ENCODE peak calls at places on chromosomes 2 and 18, in six cellular contexts. X is H1, O is HCT116, W is K562, H is HepG2, P is GM12878. N is an unnamed sample.

GRCh38 chr2:3633089-3633981 is 24.7 kb upstream of the ALLC start:
- DNase-seq in X (peak), O (no peak), W (no peak), H (no peak), P (no peak), N (no peak)

GRCh38 chr2:68438455-68439303 is 28.4 kb downstream of the FBXO48 start:
- DNase-seq in X (no peak), O (no peak), W (no peak), H (no peak), P (no peak), N (no peak)

GRCh38 chr2:217899231-217900009 is 103.4 kb downstream of the TNS1 start:
- DNase-seq in X (peak), O (peak), W (peak), H (peak), P (no peak), N (peak)

GRCh38 chr2:74876081-74876886 is 42.4 kb downstream of the HK2 start:
- DNase-seq in X (peak), O (no peak), W (peak), H (peak), P (peak), N (peak)

GRCh38 chr2:143051480-143051879 is 77.7 kb upstream of the ARHGAP15 start:
- DNase-seq in X (no peak), O (no peak), W (no peak), H (no peak), P (no peak), N (no peak)

GRCh38 chr2:187504312-187504921 is 49.8 kb downstream of the TFPI start:
- DNase-seq in X (no peak), O (no peak), W (peak), H (no peak), P (no peak), N (no peak)

GRCh38 chr2:69017080-69017479 is 4.1 kb downstream of the ANTXR1 start:
- DNase-seq in X (no peak), O (no peak), W (peak), H (no peak), P (no peak), N (no peak)

GRCh38 chr2:216445489-216445888 is 33.2 kb downstream of the SMARCAL1 start:
- DNase-seq in X (no peak), O (no peak), W (no peak), H (no peak), P (no peak), N (no peak)

GRCh38 chr18:44898536-44898935 is 217.8 kb downstream of the SETBP1 start:
- DNase-seq in X (no peak), O (no peak), W (no peak), H (no peak), P (no peak), N (no peak)

GRCh38 chr18:76496200-76496890 is 1.3 kb upstream of the ZNF516 start:
- DNase-seq in X (peak), O (no peak), W (peak), H (peak), P (no peak), N (no peak)

GRCh38 chr2:241064802-241065354 is 37.2 kb downstream of the MTERF4 start:
- DNase-seq in X (no peak), O (no peak), W (no peak), H (no peak), P (no peak), N (no peak)

GRCh38 chr2:240337028-240337427 is 98.4 kb upstream of the GPC1 start:
- DNase-seq in X (no peak), O (no peak), W (no peak), H (no peak), P (no peak), N (no peak)

GRCh38 chr18:36672437-36673344 is 156.1 kb downstream of the TPGS2 start:
- DNase-seq in X (no peak), O (no peak), W (no peak), H (no peak), P (no peak), N (no peak)

GRCh38 chr2:73588177-73588576 is 54.0 kb downstream of the NAT8 start:
- DNase-seq in X (no peak), O (no peak), W (peak), H (no peak), P (no peak), N (no peak)

GRCh38 chr2:189086710-189087109 is 92.9 kb downstream of the COL5A2 start:
- DNase-seq in X (no peak), O (no peak), W (no peak), H (no peak), P (no peak), N (no peak)

GRCh38 chr18:12520442-12520992 is 112.8 kb downstream of the PRELID3A start:
- DNase-seq in X (no peak), O (no peak), W (no peak), H (no peak), P (no peak), N (no peak)

GRCh38 chr18:48136051-48136543 is 205.6 kb upstream of the SMAD2 start:
- DNase-seq in X (no peak), O (no peak), W (no peak), H (no peak), P (no peak), N (no peak)

GRCh38 chr18:31744661-31745060 is 16.0 kb downstream of the SLC25A52 start:
- DNase-seq in X (no peak), O (no peak), W (no peak), H (no peak), P (no peak), N (peak)

GRCh38 chr2:190340369-190340768 is 3.0 kb upstream of the INPP1 start:
- DNase-seq in X (peak), O (peak), W (peak), H (peak), P (no peak), N (peak)

GRCh38 chr18:3511980-3512379 is 62.0 kb downstream of the TGIF1 start:
- DNase-seq in X (no peak), O (no peak), W (peak), H (no peak), P (no peak), N (no peak)

GRCh38 chr2:172859821-172860707 is 124.4 kb downstream of the RAPGEF4 start:
- DNase-seq in X (no peak), O (no peak), W (no peak), H (no peak), P (no peak), N (no peak)

GRCh38 chr2:23900133-23900926 is 26.6 kb downstream of the ATAD2B start:
- DNase-seq in X (no peak), O (peak), W (peak), H (no peak), P (no peak), N (no peak)

GRCh38 chr2:108199726-108200125 is 40.0 kb upstream of the SULT1C3 start:
- DNase-seq in X (no peak), O (no peak), W (no peak), H (peak), P (no peak), N (no peak)

GRCh38 chr2:85789271-85789670 is 35.5 kb downstream of the ATOH8 start:
- DNase-seq in X (no peak), O (no peak), W (no peak), H (no peak), P (no peak), N (no peak)

GRCh38 chr2:240208631-240209211 is 68.3 kb upstream of the OTOS start:
- DNase-seq in X (no peak), O (no peak), W (no peak), H (no peak), P (no peak), N (no peak)

GRCh38 chr2:111071480-111072143 is 49.1 kb upstream of the BCL2L11 start:
- DNase-seq in X (no peak), O (no peak), W (no peak), H (no peak), P (peak), N (no peak)

GRCh38 chr2:158124896-158125295 is 23.2 kb downstream of the UPP2 start:
- DNase-seq in X (no peak), O (no peak), W (no peak), H (no peak), P (no peak), N (no peak)

GRCh38 chr2:158128168-158128973 is 26.7 kb downstream of the UPP2 start:
- DNase-seq in X (no peak), O (no peak), W (no peak), H (peak), P (no peak), N (no peak)

GRCh38 chr2:158125756-158126498 is 24.3 kb downstream of the UPP2 start:
- DNase-seq in X (no peak), O (no peak), W (no peak), H (no peak), P (no peak), N (peak)

GRCh38 chr2:158129037-158129436 is 27.4 kb downstream of the UPP2 start:
- DNase-seq in X (no peak), O (no peak), W (no peak), H (no peak), P (no peak), N (no peak)

GRCh38 chr2:158127380-158127804 is 25.7 kb downstream of the UPP2 start:
- DNase-seq in X (no peak), O (no peak), W (no peak), H (peak), P (no peak), N (no peak)
- H3K9ac ChIP-seq in X (no peak), O (no peak), W (no peak), H (no peak), P (no peak), N (no peak)

DNA sequence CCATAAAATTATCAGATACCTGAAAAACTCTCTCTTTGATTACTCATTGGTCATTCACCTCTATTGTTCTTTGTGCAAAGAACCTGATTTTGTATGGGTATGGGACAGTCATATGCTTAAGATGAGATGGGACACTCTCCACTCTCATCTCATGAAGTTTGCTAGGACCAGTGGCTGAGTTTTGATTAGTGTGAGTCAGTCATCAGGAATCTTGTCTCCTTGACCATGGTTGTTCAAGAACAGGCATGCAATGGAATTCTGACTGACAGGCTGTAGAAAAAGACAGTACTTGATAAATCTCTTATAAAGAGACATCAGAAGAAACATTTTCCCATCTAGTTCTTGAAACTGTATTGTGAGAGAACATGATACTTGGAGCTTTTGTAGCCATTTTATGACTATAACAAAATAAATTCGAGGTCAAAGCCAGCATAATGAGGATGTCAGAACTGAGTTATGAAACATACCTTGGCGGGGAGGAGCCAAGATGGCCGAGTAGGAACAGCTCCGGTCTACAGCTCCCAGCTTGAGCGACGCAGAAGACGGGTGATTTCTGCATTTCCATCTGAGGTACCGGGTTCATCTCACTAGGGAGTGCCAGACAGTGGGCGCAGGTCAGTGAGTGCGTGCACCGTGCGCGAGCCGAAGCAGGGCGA is 367.0 kb downstream of the NR4A2 start:
- DNase-seq in X (no peak), O (no peak), W (peak), H (no peak), P (no peak), N (no peak)
- H3K4me3 ChIP-seq in X (no peak), O (no peak), W (peak), H (no peak), P (no peak), N (peak)

GRCh38 chr2:158121252-158121651 is 19.6 kb downstream of the UPP2 start:
- DNase-seq in X (no peak), O (no peak), W (no peak), H (no peak), P (no peak), N (no peak)

GRCh38 chr2:158120102-158120501 is 18.4 kb downstream of the UPP2 start:
- DNase-seq in X (no peak), O (no peak), W (no peak), H (no peak), P (no peak), N (no peak)

GRCh38 chr2:158115202-158115783 is 13.6 kb downstream of the UPP2 start:
- DNase-seq in X (no peak), O (no peak), W (no peak), H (no peak), P (no peak), N (no peak)

DNA sequence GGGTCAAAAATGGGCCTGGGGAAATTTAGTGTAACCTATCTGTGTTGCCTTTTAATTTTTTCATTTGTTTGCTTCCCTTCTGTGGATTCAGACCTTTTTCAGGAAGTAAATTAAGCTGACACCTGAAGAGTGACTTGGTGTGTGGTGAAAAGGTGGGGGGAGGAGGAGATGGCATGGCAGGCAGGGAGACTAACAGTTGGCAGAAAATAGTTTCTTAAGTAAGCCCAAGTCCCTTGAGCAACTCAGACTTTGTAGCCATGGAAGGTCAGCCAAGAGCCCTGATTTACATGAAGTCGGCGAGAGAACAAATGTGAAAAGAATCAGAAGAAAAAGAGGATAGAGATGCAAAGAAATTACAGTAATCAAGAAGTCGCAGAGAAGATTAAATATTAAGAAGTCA is 19.0 kb downstream of the UPP2 start:
- DNase-seq in X (no peak), O (no peak), W (no peak), H (no peak), P (no peak), N (no peak)
- TF ChIP-seq ZNF274 in X (no peak), O (no peak), W (no peak), H (no peak), P (no peak), N (no peak)

DNA sequence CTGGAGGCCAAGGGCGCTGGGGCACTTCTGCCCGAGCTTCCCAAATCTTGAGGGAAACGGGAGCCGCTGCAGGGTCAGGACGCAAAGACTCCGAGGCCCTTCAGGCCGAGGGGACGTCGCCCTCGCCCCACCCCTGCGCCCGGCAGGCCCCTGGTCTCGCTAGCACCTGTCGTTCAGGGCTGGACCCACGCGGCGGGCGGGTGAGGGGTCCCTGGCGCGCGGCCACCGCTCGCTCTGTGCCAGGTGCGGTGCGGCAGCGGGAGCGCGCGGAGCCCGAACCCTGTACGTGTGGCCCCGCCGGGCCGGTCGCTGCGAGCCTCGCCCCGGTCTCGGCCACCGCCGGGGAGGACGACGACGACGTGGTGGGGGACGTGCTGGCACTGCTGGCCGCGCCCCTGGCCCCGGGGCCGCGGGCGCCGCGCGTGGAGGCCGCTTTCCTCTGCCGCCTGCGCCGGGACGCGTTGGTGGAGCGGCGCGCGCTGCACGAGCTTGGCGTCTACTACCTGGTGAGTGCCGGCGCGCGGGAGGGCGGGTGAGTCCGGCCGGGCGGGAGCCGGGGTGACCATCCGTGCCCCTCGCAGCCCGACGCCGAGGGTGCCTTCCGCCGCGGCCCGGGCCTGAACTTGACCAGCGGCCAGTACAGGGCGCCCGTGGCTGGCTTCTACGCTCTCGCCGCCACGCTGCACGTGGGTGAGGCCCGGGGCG is 4.9 kb downstream of the ERFE start:
- DNase-seq in X (peak), O (no peak), W (no peak), H (no peak), P (no peak), N (no peak)
- H3K9ac ChIP-seq in X (no peak), O (no peak), W (no peak), H (no peak), P (no peak), N (peak)

GRCh38 chr2:71455741-71456569 is 2.6 kb downstream of the DYSF start:
- DNase-seq in X (peak), O (no peak), W (no peak), H (peak), P (no peak), N (peak)

GRCh38 chr2:71453404-71454220 is at the start of gene DYSF:
- DNase-seq in X (peak), O (no peak), W (peak), H (no peak), P (no peak), N (peak)

GRCh38 chr2:71452565-71452964 is 796 bp upstream of the DYSF start:
- DNase-seq in X (no peak), O (peak), W (peak), H (no peak), P (no peak), N (peak)

GRCh38 chr2:71455011-71455740 is 1.8 kb downstream of the DYSF start:
- DNase-seq in X (peak), O (no peak), W (no peak), H (no peak), P (no peak), N (peak)

DNA sequence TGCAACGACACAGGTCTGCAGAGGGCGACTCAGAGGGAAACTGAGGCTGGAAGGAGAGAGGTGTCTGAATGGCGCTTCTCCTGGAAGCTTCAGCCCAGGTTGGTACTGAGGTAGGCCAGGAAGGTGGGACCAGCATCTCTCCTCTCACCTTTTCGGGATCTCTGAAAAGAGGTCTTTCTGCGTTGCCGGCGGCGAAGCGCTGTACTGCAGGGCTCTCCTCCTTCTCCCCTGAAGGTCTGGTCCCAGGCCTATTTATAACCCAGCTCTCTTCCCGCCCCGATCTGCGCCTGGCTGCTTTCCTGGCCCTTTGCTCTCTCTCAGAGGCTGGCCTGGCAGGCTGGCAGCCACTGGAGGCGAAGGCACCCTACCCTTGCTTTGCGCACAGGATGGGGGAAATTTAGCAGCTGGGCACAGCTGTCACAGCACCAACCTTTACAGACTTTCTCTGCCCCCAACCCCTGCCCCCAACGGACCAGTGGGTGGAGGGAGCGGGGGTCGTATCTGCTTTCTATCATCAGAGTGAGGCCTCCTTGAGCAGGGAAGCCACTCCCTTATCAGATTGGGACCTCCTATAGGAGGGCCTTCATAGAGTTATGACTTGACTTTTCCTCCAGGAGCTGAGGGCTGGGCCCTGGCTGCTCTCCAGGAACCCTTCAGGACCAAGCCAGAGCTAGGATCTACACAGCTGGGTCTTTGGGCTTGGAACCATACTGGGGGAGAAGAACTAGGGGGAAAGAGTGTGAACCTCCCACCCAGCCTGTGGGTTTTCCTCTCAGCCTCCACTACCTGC is 1.1 kb downstream of the DYSF start:
- DNase-seq in X (peak), O (no peak), W (peak), H (no peak), P (no peak), N (no peak)
- H3K4me3 ChIP-seq in X (peak), O (no peak), W (peak), H (no peak), P (no peak), N (peak)

GRCh38 chr18:51275712-51276473 is 78.4 kb upstream of the MEX3C start:
- DNase-seq in X (no peak), O (no peak), W (peak), H (no peak), P (no peak), N (peak)

GRCh38 chr18:51278045-51278649 is 80.7 kb upstream of the MEX3C start:
- DNase-seq in X (peak), O (peak), W (peak), H (peak), P (no peak), N (peak)

GRCh38 chr18:51279367-51279984 is 82.0 kb upstream of the MEX3C start:
- DNase-seq in X (no peak), O (no peak), W (no peak), H (peak), P (peak), N (no peak)
- TF ChIP-seq ZNF274 in X (no peak), O (no peak), W (no peak), H (no peak), P (no peak), N (no peak)

GRCh38 chr2:66821168-66821567 is 386.2 kb downstream of the MEIS1 start:
- DNase-seq in X (no peak), O (no peak), W (no peak), H (no peak), P (no peak), N (no peak)
- H3K9ac ChIP-seq in X (no peak), O (no peak), W (no peak), H (no peak), P (no peak), N (no peak)